ENCODE peak calls at places on chromosomes 11 and 22, in five cellular contexts. S is body of pancreas, G is upper lobe of right lung, N is AG04450, O is endodermal cell. T is an unnamed sample.

GRCh38 chr11:17703951-17704350 is 15.4 kb upstream of the MYOD1 start:
- DNase-seq in S (no peak), G (no peak), N (no peak), O (no peak), T (no peak)

GRCh38 chr11:31326470-31327148 is 42.9 kb downstream of the DCDC1 start:
- DNase-seq in S (no peak), G (no peak), N (no peak), O (no peak), T (no peak)

GRCh38 chr22:35037089-35037488 is 28.9 kb upstream of the ISX start:
- DNase-seq in S (no peak), G (no peak), N (no peak), O (peak), T (no peak)

GRCh38 chr11:126669416-126669815 is 313.9 kb downstream of the ST3GAL4 start:
- DNase-seq in S (no peak), G (no peak), N (peak), O (no peak), T (no peak)

GRCh38 chr11:57402188-57403066 is 12.0 kb upstream of the PRG2 start:
- DNase-seq in S (no peak), G (no peak), N (no peak), O (peak), T (no peak)

GRCh38 chr11:57493507-57494503 is 21.7 kb downstream of the SLC43A1 start:
- DNase-seq in S (peak), G (peak), N (no peak), O (peak), T (peak)

GRCh38 chr11:119065369-119065768 is 2.2 kb upstream of the VPS11 start:
- DNase-seq in S (no peak), G (no peak), N (no peak), O (peak), T (no peak)

GRCh38 chr11:134994431-134994830 is 582.4 kb upstream of the B3GAT1 start:
- DNase-seq in S (no peak), G (no peak), N (no peak), O (no peak), T (no peak)

GRCh38 chr11:95451682-95452081 is 220.7 kb upstream of the SESN3 start:
- DNase-seq in S (no peak), G (no peak), N (peak), O (no peak), T (no peak)

GRCh38 chr22:37287550-37287951 is 5.2 kb downstream of the CYTH4 start:
- DNase-seq in S (no peak), G (no peak), N (no peak), O (no peak), T (no peak)

GRCh38 chr22:37284126-37284806 is 2.0 kb downstream of the CYTH4 start:
- DNase-seq in S (no peak), G (no peak), N (no peak), O (no peak), T (no peak)

GRCh38 chr22:37283393-37283937 is 1.2 kb downstream of the CYTH4 start:
- DNase-seq in S (no peak), G (no peak), N (no peak), O (no peak), T (no peak)

GRCh38 chr22:37284807-37285355 is 2.6 kb downstream of the CYTH4 start:
- DNase-seq in S (no peak), G (peak), N (no peak), O (peak), T (peak)

DNA sequence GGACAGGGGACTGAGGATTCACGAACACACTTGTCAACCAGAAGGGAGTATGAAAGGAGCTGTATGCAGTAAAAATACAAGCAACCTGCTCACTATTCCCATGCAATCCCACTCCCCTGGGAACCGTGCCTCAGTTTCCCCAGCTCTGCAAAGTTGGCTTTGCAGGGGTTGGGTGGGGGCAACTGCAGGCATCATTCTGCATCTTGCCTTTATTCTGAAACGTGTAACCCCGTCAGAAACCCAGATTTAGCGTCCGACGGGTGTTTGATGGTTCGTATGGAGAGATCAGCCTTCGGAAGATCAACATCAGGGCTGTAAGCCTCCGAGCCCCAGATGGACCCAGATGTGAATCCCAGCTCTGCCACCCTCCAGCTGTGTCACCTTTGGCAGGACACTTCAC is 3.6 kb downstream of the CYTH4 start:
- DNase-seq in S (no peak), G (no peak), N (no peak), O (no peak), T (no peak)
- H3K27ac ChIP-seq in S (no peak), G (no peak), N (no peak), O (no peak), T (no peak)

DNA sequence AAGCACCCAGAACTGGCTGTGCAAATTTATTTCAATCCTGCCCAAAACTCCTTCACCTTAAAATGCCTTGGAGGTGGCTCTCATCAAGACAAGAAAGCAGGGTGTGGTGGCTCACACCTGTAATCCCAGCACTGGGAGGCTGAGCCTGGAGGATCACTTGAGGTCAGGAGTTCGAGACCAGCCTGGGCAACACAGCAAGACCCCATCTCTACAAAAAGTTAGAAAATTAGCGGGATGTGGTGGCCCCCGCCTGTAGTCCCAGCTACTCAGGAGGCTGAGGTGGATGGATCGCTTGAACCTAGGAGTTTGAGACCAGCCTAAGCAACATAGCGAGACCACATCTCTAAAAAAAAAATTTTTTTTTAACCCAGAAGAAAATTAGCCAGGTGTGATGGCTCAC is 689 bp upstream of the RAB39A start:
- DNase-seq in S (no peak), G (no peak), N (no peak), O (no peak), T (no peak)
- H3K4me3 ChIP-seq in S (no peak), G (peak), N (peak), O (peak), T (peak)

DNA sequence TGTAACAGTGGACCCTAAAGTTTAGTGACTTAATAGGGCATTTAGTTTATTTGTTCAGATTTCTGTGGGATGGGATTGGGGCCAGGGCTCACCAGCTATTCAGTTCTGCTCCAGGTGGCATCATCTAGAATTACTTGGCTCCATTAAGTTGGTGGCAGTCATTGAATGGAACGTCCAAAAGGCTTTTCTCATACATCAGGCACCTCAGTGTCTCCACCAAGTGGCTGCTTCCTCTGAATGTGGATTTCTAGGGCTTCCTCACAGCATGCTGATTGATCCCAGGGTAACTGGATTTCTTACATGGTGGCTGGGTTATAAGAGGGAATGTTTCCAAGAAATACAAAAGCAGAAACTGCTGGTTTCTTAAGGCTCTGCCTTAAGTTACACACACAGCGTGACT is 34.7 kb downstream of the USP47 start:
- DNase-seq in S (peak), G (no peak), N (no peak), O (peak), T (no peak)
- TF ChIP-seq CTCF in S (no peak), G (no peak), N (no peak), O (peak), T (no peak)

GRCh38 chr11:26698224-26698623 is 23.6 kb downstream of the SLC5A12 start:
- DNase-seq in S (no peak), G (no peak), N (no peak), O (no peak), T (no peak)

GRCh38 chr11:26700536-26701235 is 21.2 kb downstream of the SLC5A12 start:
- DNase-seq in S (no peak), G (no peak), N (no peak), O (no peak), T (no peak)

GRCh38 chr11:26696330-26696729 is 25.5 kb downstream of the SLC5A12 start:
- DNase-seq in S (no peak), G (no peak), N (no peak), O (no peak), T (no peak)
- H3K27ac ChIP-seq in S (no peak), G (no peak), N (no peak), O (no peak), T (no peak)

DNA sequence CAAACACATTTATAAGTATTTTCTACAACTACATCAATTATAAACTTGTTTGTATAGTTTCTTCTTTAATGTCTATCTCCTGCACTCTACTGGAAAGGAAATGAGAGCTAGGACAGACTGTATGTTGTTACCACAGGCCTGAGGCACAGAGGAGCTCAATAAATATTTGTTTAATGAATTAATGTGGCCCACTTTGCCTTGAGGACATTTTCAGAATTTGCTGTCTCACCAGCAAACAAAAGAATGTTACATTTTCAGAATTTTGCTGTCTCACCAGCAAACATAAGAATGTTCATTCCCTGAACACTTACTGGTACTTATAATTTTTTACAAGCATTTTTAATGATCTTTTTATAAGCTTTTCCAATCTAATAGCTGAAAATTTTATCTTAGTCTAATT is 41.9 kb upstream of the WNT7B start:
- DNase-seq in S (no peak), G (no peak), N (no peak), O (no peak), T (no peak)
- H3K4me3 ChIP-seq in S (no peak), G (no peak), N (no peak), O (no peak), T (no peak)

DNA sequence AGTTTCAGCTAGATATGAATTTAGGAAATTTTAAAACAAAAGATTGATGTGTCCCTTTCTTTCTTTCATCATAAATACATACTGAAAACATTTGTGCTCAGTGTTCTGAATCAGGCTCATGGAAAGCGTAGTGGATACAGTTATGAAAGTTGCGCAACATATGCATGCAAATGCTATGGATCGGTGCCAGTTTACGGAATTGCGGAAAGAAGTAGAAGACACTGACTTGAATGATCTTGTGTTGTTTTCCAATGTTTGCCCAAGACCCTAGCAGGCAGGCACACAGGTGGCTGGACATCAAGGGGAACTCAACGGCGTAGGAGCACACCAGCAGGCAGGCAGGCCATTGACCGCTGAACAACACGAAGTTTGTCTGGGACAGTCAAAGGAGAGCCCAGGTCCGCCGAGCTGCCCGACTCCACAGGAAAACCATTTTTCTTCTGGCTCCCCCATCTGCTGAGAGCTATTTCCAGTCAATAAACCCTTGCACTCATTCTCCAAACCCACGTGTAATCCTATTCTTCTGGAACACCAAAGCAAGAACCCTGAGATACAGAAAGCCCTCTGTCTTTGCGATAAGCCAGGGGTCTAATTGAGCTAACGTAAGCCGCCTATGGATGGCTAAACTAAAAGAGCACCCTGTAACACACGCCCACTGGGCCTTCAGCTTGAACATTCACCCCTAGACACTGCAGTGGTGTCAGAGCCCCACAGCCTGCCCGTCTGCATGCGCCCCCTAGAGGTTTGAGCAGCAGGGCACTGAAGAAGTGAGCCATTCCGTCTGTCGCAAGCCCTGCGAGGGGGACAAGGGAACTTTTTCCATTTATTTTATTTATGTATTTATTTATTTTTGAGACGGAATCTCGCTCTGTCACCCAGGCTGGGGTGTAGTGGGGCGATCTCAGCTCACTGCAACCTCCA is 7.4 kb upstream of the BIRC3 start:
- DNase-seq in S (no peak), G (no peak), N (no peak), O (peak), T (no peak)
- TF ChIP-seq CTCF in S (no peak), G (no peak), N (no peak), O (peak), T (no peak)

GRCh38 chr22:43127166-43127908 is 15.9 kb downstream of the MCAT start:
- DNase-seq in S (no peak), G (no peak), N (no peak), O (no peak), T (no peak)
- H3K27ac ChIP-seq in S (peak), G (no peak), N (peak), O (no peak), T (no peak)

GRCh38 chr11:44728085-44728410 is 1.3 kb downstream of the TSPAN18 start:
- DNase-seq in S (no peak), G (no peak), N (no peak), O (no peak), T (no peak)
- H3K4me3 ChIP-seq in S (no peak), G (peak), N (peak), O (peak), T (peak)

T was measured in lower lobe of right lung.